ENCODE peak calls at places on chromosomes 7 and 10, in six cellular contexts. S, E, D, K, G and U are unnamed samples.

GRCh38 chr10:8054243-8054497 is 318 bp upstream of the GATA3 start:
- DNase-seq in G (peak), E (no peak), S (no peak), D (no peak), K (no peak), U (no peak)

GRCh38 chr7:128121731-128122576 is 90.7 kb upstream of the LRRC4 start:
- DNase-seq in S (peak), D (no peak), E (no peak), K (no peak), G (no peak), U (no peak)

GRCh38 chr7:135197343-135197742 is 14.0 kb downstream of the WDR91 start:
- DNase-seq in D (no peak), E (no peak), G (no peak), S (no peak), K (no peak), U (no peak)

GRCh38 chr7:52005613-52006012 is 689.0 kb upstream of the COBL start:
- DNase-seq in E (no peak), G (no peak), K (no peak), D (no peak), S (no peak), U (no peak)

GRCh38 chr7:50721661-50722259 is 60.9 kb downstream of the GRB10 start:
- DNase-seq in S (no peak), K (no peak), G (no peak), E (no peak), D (no peak), U (no peak)

GRCh38 chr10:30063098-30063497 is 3.7 kb upstream of the JCAD start:
- DNase-seq in E (no peak), G (no peak), D (no peak), S (no peak), K (no peak), U (no peak)

GRCh38 chr10:6141296-6142151 is 52.7 kb downstream of the RBM17 start:
- DNase-seq in K (no peak), S (no peak), D (no peak), G (no peak), E (no peak), U (no peak)

GRCh38 chr10:85641479-85641967 is 725.1 kb downstream of the GRID1 start:
- DNase-seq in S (no peak), K (no peak), D (no peak), E (no peak), G (no peak), U (no peak)

GRCh38 chr10:5285186-5285585 is 79.6 kb upstream of the UCN3 start:
- DNase-seq in S (no peak), G (no peak), K (no peak), D (no peak), E (no peak), U (no peak)

GRCh38 chr7:96089511-96089910 is 232.4 kb downstream of the SLC25A13 start:
- DNase-seq in G (no peak), S (no peak), D (no peak), K (no peak), E (no peak), U (no peak)

GRCh38 chr10:119688033-119688508 is 36.9 kb downstream of the BAG3 start:
- DNase-seq in K (no peak), S (no peak), E (no peak), D (no peak), G (no peak), U (no peak)

GRCh38 chr7:74002474-74003017 is 25.4 kb upstream of the ELN start:
- DNase-seq in G (no peak), S (no peak), E (no peak), D (no peak), K (no peak), U (no peak)

GRCh38 chr7:126185959-126186580 is 1066.7 kb downstream of the GRM8 start:
- DNase-seq in S (no peak), D (peak), K (peak), G (peak), E (no peak), U (no peak)

GRCh38 chr7:136405931-136406777 is 429.0 kb upstream of the MTPN start:
- DNase-seq in S (no peak), D (peak), G (peak), E (no peak), K (peak), U (no peak)

GRCh38 chr7:33677556-33677955 is 227.8 kb upstream of the BMPER start:
- DNase-seq in G (no peak), D (no peak), E (no peak), K (no peak), S (no peak), U (no peak)

GRCh38 chr10:127907411-127908105 is 655 bp downstream of the PTPRE start:
- DNase-seq in G (no peak), D (peak), E (no peak), K (no peak), S (no peak), U (no peak)

GRCh38 chr7:126702242-126703016 is 550.3 kb downstream of the GRM8 start:
- DNase-seq in E (no peak), D (no peak), G (no peak), S (no peak), K (no peak), U (no peak)